ENCODE peak calls at places on chromosomes 1 and 21, in eight cellular contexts. One of them, this sample, is unnamed.
A peak's percentile ranks its signal among the peaks of the same experiment; 100 is the strongest.

GRCh38 chr1:233908092-233908491 is 3.6 kb downstream of the SLC35F3 start:
- DNase-seq in K562: no peak
- DNase-seq in tibial nerve: no peak
- DNase-seq in keratinocyte: no peak
- DNase-seq in astrocyte of the spinal cord: no peak
- DNase-seq in right atrium auricular region: no peak
- DNase-seq in psoas muscle: no peak
- DNase-seq in IMR-90: no peak
- DNase-seq in this sample: no peak

GRCh38 chr21:41571938-41572510 is 64.1 kb upstream of the TMPRSS2 start:
- DNase-seq in psoas muscle: no peak
- DNase-seq in IMR-90: no peak
- DNase-seq in K562: no peak
- DNase-seq in right atrium auricular region: no peak
- DNase-seq in astrocyte of the spinal cord: no peak
- DNase-seq in keratinocyte: no peak
- DNase-seq in tibial nerve: no peak
- DNase-seq in this sample: no peak

GRCh38 chr1:226806988-226807387 is 63.4 kb upstream of the PSEN2 start:
- DNase-seq in astrocyte of the spinal cord: no peak
- DNase-seq in keratinocyte: no peak
- DNase-seq in K562: no peak
- DNase-seq in tibial nerve: no peak
- DNase-seq in psoas muscle: no peak
- DNase-seq in IMR-90: no peak
- DNase-seq in right atrium auricular region: no peak
- DNase-seq in this sample: no peak

GRCh38 chr1:246121533-246121932 is 385.5 kb downstream of the SMYD3 start:
- DNase-seq in K562: no peak
- DNase-seq in right atrium auricular region: no peak
- DNase-seq in IMR-90: peak; percentile 28
- DNase-seq in tibial nerve: no peak
- DNase-seq in astrocyte of the spinal cord: no peak
- DNase-seq in psoas muscle: no peak
- DNase-seq in keratinocyte: no peak
- DNase-seq in this sample: no peak

GRCh38 chr1:167404908-167405307 is 113.4 kb downstream of the CD247 start:
- DNase-seq in psoas muscle: no peak
- DNase-seq in tibial nerve: no peak
- DNase-seq in keratinocyte: no peak
- DNase-seq in right atrium auricular region: no peak
- DNase-seq in K562: no peak
- DNase-seq in astrocyte of the spinal cord: no peak
- DNase-seq in IMR-90: no peak
- DNase-seq in this sample: no peak

GRCh38 chr1:227913446-227913968 is 34.2 kb downstream of the WNT9A start:
- DNase-seq in K562: no peak
- DNase-seq in right atrium auricular region: no peak
- DNase-seq in tibial nerve: no peak
- DNase-seq in psoas muscle: no peak
- DNase-seq in IMR-90: no peak
- DNase-seq in keratinocyte: no peak
- DNase-seq in astrocyte of the spinal cord: no peak
- DNase-seq in this sample: no peak

GRCh38 chr1:228515200-228515834 is 28.1 kb downstream of the RNF187 start:
- DNase-seq in psoas muscle: no peak
- DNase-seq in astrocyte of the spinal cord: peak; percentile 44
- DNase-seq in IMR-90: peak; percentile 58
- DNase-seq in right atrium auricular region: no peak
- DNase-seq in keratinocyte: no peak
- DNase-seq in K562: peak; percentile 76
- DNase-seq in tibial nerve: peak; percentile 38
- DNase-seq in this sample: peak; percentile 73

GRCh38 chr1:99814373-99814900 is 35.7 kb upstream of the AGL start:
- DNase-seq in tibial nerve: no peak
- DNase-seq in IMR-90: no peak
- DNase-seq in astrocyte of the spinal cord: no peak
- DNase-seq in K562: no peak
- DNase-seq in keratinocyte: no peak
- DNase-seq in right atrium auricular region: no peak
- DNase-seq in psoas muscle: no peak
- DNase-seq in this sample: no peak

GRCh38 chr21:15732290-15732995 is 2.7 kb downstream of the USP25 start:
- DNase-seq in astrocyte of the spinal cord: peak; percentile 58
- DNase-seq in tibial nerve: peak; percentile 22
- DNase-seq in psoas muscle: no peak
- DNase-seq in IMR-90: peak; percentile 51
- DNase-seq in keratinocyte: no peak
- DNase-seq in K562: no peak
- DNase-seq in right atrium auricular region: no peak
- DNase-seq in this sample: peak; percentile 49

GRCh38 chr1:222106369-222106768 is 364.5 kb upstream of the DUSP10 start:
- DNase-seq in tibial nerve: no peak
- DNase-seq in K562: no peak
- DNase-seq in right atrium auricular region: no peak
- DNase-seq in IMR-90: no peak
- DNase-seq in psoas muscle: no peak
- DNase-seq in astrocyte of the spinal cord: no peak
- DNase-seq in keratinocyte: no peak
- DNase-seq in this sample: no peak

GRCh38 chr1:226424228-226425003 is 16.5 kb upstream of the PARP1 start:
- DNase-seq in IMR-90: peak; percentile 10
- DNase-seq in astrocyte of the spinal cord: peak; percentile 38
- DNase-seq in psoas muscle: no peak
- DNase-seq in tibial nerve: no peak
- DNase-seq in keratinocyte: no peak
- DNase-seq in K562: no peak
- DNase-seq in right atrium auricular region: no peak
- DNase-seq in this sample: peak; percentile 39

GRCh38 chr1:114152211-114153050 is 1.2 kb downstream of the SYT6 start:
- DNase-seq in K562: no peak
- DNase-seq in psoas muscle: peak; percentile 59
- DNase-seq in IMR-90: peak; percentile 24
- DNase-seq in astrocyte of the spinal cord: peak; percentile 12
- DNase-seq in keratinocyte: no peak
- DNase-seq in tibial nerve: no peak
- DNase-seq in right atrium auricular region: no peak
- DNase-seq in this sample: peak; percentile 37

GRCh38 chr21:34280389-34280795 is 83.4 kb upstream of the KCNE2 start:
- DNase-seq in astrocyte of the spinal cord: no peak
- DNase-seq in K562: no peak
- DNase-seq in psoas muscle: peak; percentile 34
- DNase-seq in right atrium auricular region: no peak
- DNase-seq in tibial nerve: peak; percentile 29
- DNase-seq in IMR-90: no peak
- DNase-seq in keratinocyte: no peak
- DNase-seq in this sample: peak; percentile 58

GRCh38 chr1:180221461-180221860 is 8.6 kb upstream of the LHX4 start:
- DNase-seq in right atrium auricular region: no peak
- DNase-seq in astrocyte of the spinal cord: no peak
- DNase-seq in IMR-90: peak; percentile 61
- DNase-seq in keratinocyte: no peak
- DNase-seq in psoas muscle: no peak
- DNase-seq in tibial nerve: no peak
- DNase-seq in K562: no peak
- DNase-seq in this sample: no peak

GRCh38 chr1:54053745-54054437 is 483 bp downstream of the TCEANC2 start:
- DNase-seq in tibial nerve: no peak
- DNase-seq in K562: no peak
- DNase-seq in psoas muscle: no peak
- DNase-seq in IMR-90: peak; percentile 10
- DNase-seq in keratinocyte: no peak
- DNase-seq in astrocyte of the spinal cord: peak; percentile 20
- DNase-seq in right atrium auricular region: no peak
- DNase-seq in this sample: peak; percentile 24

GRCh38 chr1:168320805-168321577 is 40.3 kb downstream of the TBX19 start:
- DNase-seq in K562: peak; percentile 67
- DNase-seq in psoas muscle: no peak
- DNase-seq in keratinocyte: peak; percentile 66
- DNase-seq in tibial nerve: no peak
- DNase-seq in right atrium auricular region: peak; percentile 67
- DNase-seq in IMR-90: peak; percentile 91
- DNase-seq in astrocyte of the spinal cord: peak; percentile 87
- DNase-seq in this sample: peak; percentile 93

GRCh38 chr1:206734499-206735142 is 36.0 kb upstream of the IL19 start:
- DNase-seq in right atrium auricular region: no peak
- DNase-seq in IMR-90: peak; percentile 37
- DNase-seq in tibial nerve: peak; percentile 75
- DNase-seq in psoas muscle: peak; percentile 49
- DNase-seq in astrocyte of the spinal cord: no peak
- DNase-seq in keratinocyte: no peak
- DNase-seq in K562: peak; percentile 76
- DNase-seq in this sample: peak; percentile 59

GRCh38 chr1:236307437-236307836 is 25.7 kb upstream of the ERO1B start:
- DNase-seq in IMR-90: no peak
- DNase-seq in astrocyte of the spinal cord: no peak
- DNase-seq in psoas muscle: no peak
- DNase-seq in right atrium auricular region: no peak
- DNase-seq in keratinocyte: no peak
- DNase-seq in tibial nerve: no peak
- DNase-seq in K562: no peak
- DNase-seq in this sample: no peak

DNA sequence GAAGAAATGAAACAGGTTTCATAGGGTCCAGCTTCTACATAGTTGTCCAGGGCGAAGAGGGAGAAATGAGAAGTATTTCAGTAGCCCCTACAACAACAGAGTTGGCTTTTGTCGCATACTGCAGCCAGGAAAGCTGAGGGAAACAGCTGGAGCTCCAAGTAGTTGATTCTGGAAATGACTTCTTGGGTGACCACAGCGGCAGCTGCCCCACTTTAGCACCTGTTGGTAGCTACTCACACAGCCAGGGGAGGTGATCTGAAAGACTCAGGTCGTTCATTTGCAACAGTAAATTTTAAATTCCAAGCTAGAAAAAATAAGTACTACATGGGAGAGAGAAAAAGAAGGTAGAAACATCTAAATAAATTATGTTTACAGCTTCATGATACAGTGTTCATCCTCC is 2.3 kb downstream of the TTC13 start:
- DNase-seq in astrocyte of the spinal cord: no peak
- DNase-seq in K562: no peak
- DNase-seq in right atrium auricular region: no peak
- DNase-seq in tibial nerve: no peak
- DNase-seq in psoas muscle: no peak
- DNase-seq in IMR-90: no peak
- DNase-seq in keratinocyte: no peak
- DNase-seq in this sample: no peak
- TF ChIP-seq CTCF in astrocyte of the spinal cord: no peak
- TF ChIP-seq CTCF in K562: no peak
- TF ChIP-seq CTCF in right atrium auricular region: no peak
- TF ChIP-seq CTCF in tibial nerve: no peak
- TF ChIP-seq CTCF in psoas muscle: no peak
- TF ChIP-seq CTCF in IMR-90: no peak
- TF ChIP-seq CTCF in keratinocyte: no peak
- TF ChIP-seq CTCF in this sample: no peak

GRCh38 chr1:115224636-115225035 is 113.4 kb downstream of the NGF start:
- DNase-seq in IMR-90: no peak
- DNase-seq in psoas muscle: no peak
- DNase-seq in keratinocyte: no peak
- DNase-seq in astrocyte of the spinal cord: no peak
- DNase-seq in right atrium auricular region: no peak
- DNase-seq in tibial nerve: no peak
- DNase-seq in K562: no peak
- DNase-seq in this sample: no peak

GRCh38 chr1:115228191-115228590 is 109.9 kb downstream of the NGF start:
- DNase-seq in keratinocyte: no peak
- DNase-seq in astrocyte of the spinal cord: no peak
- DNase-seq in K562: no peak
- DNase-seq in right atrium auricular region: no peak
- DNase-seq in tibial nerve: no peak
- DNase-seq in IMR-90: no peak
- DNase-seq in psoas muscle: no peak
- DNase-seq in this sample: no peak

GRCh38 chr1:115229016-115229415 is 109.0 kb downstream of the NGF start:
- DNase-seq in astrocyte of the spinal cord: no peak
- DNase-seq in keratinocyte: no peak
- DNase-seq in psoas muscle: no peak
- DNase-seq in IMR-90: no peak
- DNase-seq in K562: no peak
- DNase-seq in right atrium auricular region: no peak
- DNase-seq in tibial nerve: no peak
- DNase-seq in this sample: no peak

GRCh38 chr1:115227683-115228082 is 110.4 kb downstream of the NGF start:
- DNase-seq in tibial nerve: no peak
- DNase-seq in astrocyte of the spinal cord: peak; percentile 55
- DNase-seq in right atrium auricular region: no peak
- DNase-seq in keratinocyte: no peak
- DNase-seq in psoas muscle: no peak
- DNase-seq in IMR-90: peak; percentile 81
- DNase-seq in K562: no peak
- DNase-seq in this sample: no peak

GRCh38 chr1:115225993-115226700 is 111.9 kb downstream of the NGF start:
- DNase-seq in keratinocyte: no peak
- DNase-seq in IMR-90: no peak
- DNase-seq in K562: no peak
- DNase-seq in right atrium auricular region: no peak
- DNase-seq in tibial nerve: no peak
- DNase-seq in psoas muscle: no peak
- DNase-seq in astrocyte of the spinal cord: no peak
- DNase-seq in this sample: no peak
- H3K4me3 ChIP-seq in keratinocyte: no peak overlapping the region
- H3K4me3 ChIP-seq in IMR-90: no peak overlapping the region
- H3K4me3 ChIP-seq in K562: no peak overlapping the region
- H3K4me3 ChIP-seq in right atrium auricular region: no peak overlapping the region
- H3K4me3 ChIP-seq in tibial nerve: no peak overlapping the region
- H3K4me3 ChIP-seq in psoas muscle: no peak overlapping the region
- H3K4me3 ChIP-seq in astrocyte of the spinal cord: no peak overlapping the region
- H3K4me3 ChIP-seq in this sample: no peak overlapping the region

GRCh38 chr1:66375125-66375524 is 158.8 kb upstream of the SGIP1 start:
- DNase-seq in astrocyte of the spinal cord: no peak
- DNase-seq in IMR-90: no peak
- DNase-seq in K562: no peak
- DNase-seq in psoas muscle: no peak
- DNase-seq in keratinocyte: no peak
- DNase-seq in right atrium auricular region: no peak
- DNase-seq in tibial nerve: no peak
- DNase-seq in this sample: no peak
- TF ChIP-seq CTCF in astrocyte of the spinal cord: no peak
- TF ChIP-seq CTCF in IMR-90: peak; percentile 9
- TF ChIP-seq CTCF in K562: no peak
- TF ChIP-seq CTCF in psoas muscle: no peak
- TF ChIP-seq CTCF in keratinocyte: no peak
- TF ChIP-seq CTCF in right atrium auricular region: no peak
- TF ChIP-seq CTCF in tibial nerve: no peak
- TF ChIP-seq CTCF in this sample: no peak

DNA sequence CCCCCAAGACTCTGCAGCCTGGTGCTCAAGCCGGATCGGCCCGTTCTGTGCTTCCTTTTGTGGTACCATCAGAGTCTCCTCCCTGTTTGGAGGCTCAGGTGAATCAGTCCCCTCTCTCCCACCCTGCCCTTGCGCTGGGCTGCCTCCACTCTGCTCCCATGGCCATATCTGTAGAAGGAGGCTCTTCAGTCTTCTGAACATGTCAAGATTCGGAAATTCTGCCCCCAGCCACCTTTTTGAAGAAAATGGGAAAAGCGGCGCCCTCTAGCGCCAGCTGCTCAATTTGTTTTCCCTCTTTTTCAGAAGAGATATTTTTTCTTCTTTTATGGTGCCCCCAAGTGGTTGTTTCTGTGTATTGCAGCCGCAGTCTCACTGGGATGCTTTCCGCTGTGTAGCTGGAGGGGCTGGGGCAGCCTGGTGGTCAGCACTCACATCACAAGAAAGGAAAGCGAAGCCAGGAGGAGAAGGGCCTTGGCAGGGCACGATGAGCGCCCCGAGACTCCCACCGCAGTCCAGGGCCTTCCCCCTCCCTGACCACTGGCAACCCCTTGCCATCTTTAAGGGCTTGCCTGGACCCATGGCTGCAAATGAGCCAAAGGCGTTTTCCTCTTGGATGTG is 58.4 kb upstream of the CACNA1E start:
- DNase-seq in tibial nerve: peak; percentile 69
- DNase-seq in astrocyte of the spinal cord: peak; percentile 74
- DNase-seq in K562: peak; percentile 82
- DNase-seq in psoas muscle: peak; percentile 57
- DNase-seq in IMR-90: peak; percentile 58
- DNase-seq in right atrium auricular region: peak; percentile 63
- DNase-seq in keratinocyte: peak; percentile 11
- DNase-seq in this sample: peak; percentile 76
- H3K4me3 ChIP-seq in tibial nerve: no peak overlapping the region
- H3K4me3 ChIP-seq in astrocyte of the spinal cord: no peak overlapping the region
- H3K4me3 ChIP-seq in K562: no peak overlapping the region
- H3K4me3 ChIP-seq in psoas muscle: no peak overlapping the region
- H3K4me3 ChIP-seq in IMR-90: no peak overlapping the region
- H3K4me3 ChIP-seq in right atrium auricular region: no peak overlapping the region
- H3K4me3 ChIP-seq in keratinocyte: no peak overlapping the region
- H3K4me3 ChIP-seq in this sample: no peak overlapping the region